ENCODE peak calls at places on chromosomes 3 and 15, in six cellular contexts. H, L, B, D, E and C are unnamed samples. For H3K9me3, the result is how much of the 10 kb centered on the place peaks cover.

GRCh38 chr3:177071496-177072156 is 125.7 kb downstream of the TBL1XR1 start:
- DNase-seq in E (no peak), H (no peak), B (no peak), L (no peak), D (no peak), C (peak)

GRCh38 chr3:184672335-184672734 is 39.5 kb downstream of the MAGEF1 start:
- DNase-seq in H (no peak), E (no peak), D (no peak), B (no peak), L (no peak), C (no peak)

GRCh38 chr15:88635343-88635742 is 3.5 kb upstream of the ISG20 start:
- DNase-seq in H (no peak), B (peak), L (no peak), D (no peak), E (peak), C (no peak)

GRCh38 chr15:69860921-69861320 is 236.8 kb downstream of the TLE3 start:
- DNase-seq in B (no peak), D (no peak), H (no peak), E (no peak), L (no peak), C (no peak)

GRCh38 chr15:67783303-67783702 is 42.0 kb upstream of the SKOR1 start:
- DNase-seq in B (peak), H (no peak), E (no peak), D (no peak), L (no peak), C (no peak)

GRCh38 chr15:69410290-69410874 is 3.8 kb upstream of the KIF23 start:
- DNase-seq in B (no peak), L (peak), E (no peak), H (peak), D (peak), C (no peak)

GRCh38 chr3:190696777-190697501 is 165.6 kb downstream of the GMNC start:
- DNase-seq in E (peak), D (peak), H (peak), L (peak), B (peak), C (peak)

GRCh38 chr15:29132110-29132420 is 137.6 kb downstream of the NSMCE3 start:
- DNase-seq in D (no peak), B (no peak), E (no peak), L (no peak), H (no peak), C (no peak)

GRCh38 chr15:88113909-88114308 is 142.6 kb downstream of the NTRK3 start:
- DNase-seq in D (no peak), B (no peak), H (peak), L (no peak), E (no peak), C (no peak)

GRCh38 chr15:69806287-69806915 is 291.3 kb downstream of the TLE3 start:
- DNase-seq in D (no peak), B (no peak), E (no peak), L (no peak), H (no peak), C (no peak)

GRCh38 chr3:134630506-134630905 is 20.3 kb downstream of the KY start:
- DNase-seq in L (peak), H (peak), B (no peak), E (no peak), D (no peak), C (no peak)

GRCh38 chr3:36486009-36486408 is 105.7 kb downstream of the STAC start:
- DNase-seq in D (no peak), L (no peak), B (no peak), H (no peak), E (no peak), C (no peak)

GRCh38 chr15:32878849-32879795 is 161.3 kb downstream of the GREM1 start:
- DNase-seq in L (no peak), E (peak), D (no peak), B (no peak), H (peak), C (no peak)

GRCh38 chr3:196721097-196721496 is 8.9 kb downstream of the PIGX start:
- DNase-seq in E (no peak), H (no peak), L (no peak), B (no peak), D (no peak), C (no peak)

GRCh38 chr15:96230557-96231181 is 99.8 kb upstream of the NR2F2 start:
- DNase-seq in D (no peak), L (peak), B (no peak), E (peak), H (peak), C (no peak)

GRCh38 chr15:35206060-35206675 is 121.1 kb upstream of the NANOGP8 start:
- DNase-seq in L (peak), D (peak), B (peak), H (no peak), E (peak), C (peak)

GRCh38 chr15:73991260-73991659 is 835 bp downstream of the STOML1 start:
- DNase-seq in H (peak), B (no peak), E (peak), D (peak), L (no peak), C (peak)

GRCh38 chr3:38323060-38323459 is 23.5 kb upstream of the XYLB start:
- DNase-seq in B (no peak), D (no peak), H (no peak), L (no peak), E (no peak), C (no peak)

GRCh38 chr3:36124118-36124796 is 256.0 kb upstream of the STAC start:
- DNase-seq in D (peak), B (peak), E (peak), H (peak), L (peak), C (peak)

GRCh38 chr3:141528837-141529236 is 42.0 kb downstream of the RASA2 start:
- DNase-seq in L (no peak), B (no peak), E (no peak), D (no peak), H (no peak), C (no peak)

GRCh38 chr15:38257676-38258075 is 5.0 kb downstream of the SPRED1 start:
- DNase-seq in B (no peak), D (no peak), H (no peak), L (no peak), E (no peak), C (no peak)

GRCh38 chr3:47359283-47359682 is 21.5 kb upstream of the PTPN23 start:
- DNase-seq in D (no peak), L (no peak), B (no peak), H (no peak), E (no peak), C (no peak)

GRCh38 chr3:23276913-23277658 is 74.0 kb downstream of the UBE2E2 start:
- DNase-seq in B (peak), H (no peak), L (no peak), E (no peak), D (no peak), C (no peak)

GRCh38 chr3:24129549-24129948 is 184.5 kb downstream of the NR1D2 start:
- DNase-seq in L (no peak), D (peak), B (no peak), E (no peak), H (no peak), C (no peak)

GRCh38 chr3:60594025-60594424 is 657.2 kb downstream of the FHIT start:
- DNase-seq in H (no peak), E (peak), L (peak), B (no peak), D (no peak), C (peak)

GRCh38 chr3:103906304-103906703 is 1460.4 kb upstream of the ALCAM start:
- DNase-seq in D (no peak), L (no peak), B (no peak), E (no peak), H (no peak), C (no peak)

GRCh38 chr15:62611002-62611401 is 431.5 kb upstream of the TPM1 start:
- DNase-seq in D (no peak), B (no peak), L (no peak), E (no peak), H (no peak), C (no peak)

GRCh38 chr3:113685956-113686721 is 10.3 kb downstream of the USF3 start:
- DNase-seq in H (peak), L (no peak), B (no peak), D (no peak), E (peak), C (peak)

GRCh38 chr15:59185725-59186124 is 20.9 kb upstream of the LDHAL6B start:
- DNase-seq in D (no peak), L (peak), E (no peak), B (no peak), H (peak), C (no peak)

GRCh38 chr3:67489816-67490215 is 164.6 kb downstream of the SUCLG2 start:
- DNase-seq in L (no peak), E (peak), D (no peak), B (no peak), H (peak), C (no peak)

GRCh38 chr3:115095236-115095635 is 51.9 kb downstream of the ZBTB20 start:
- DNase-seq in H (no peak), B (no peak), D (no peak), L (no peak), E (no peak), C (no peak)

GRCh38 chr3:115099115-115099884 is 47.8 kb downstream of the ZBTB20 start:
- DNase-seq in E (peak), L (no peak), B (no peak), D (no peak), H (peak), C (no peak)

GRCh38 chr3:115100806-115101205 is 46.3 kb downstream of the ZBTB20 start:
- DNase-seq in D (no peak), L (no peak), H (no peak), E (no peak), B (no peak), C (no peak)

GRCh38 chr3:115098354-115099073 is 48.6 kb downstream of the ZBTB20 start:
- DNase-seq in L (no peak), D (no peak), E (no peak), H (no peak), B (no peak), C (no peak)

DNA sequence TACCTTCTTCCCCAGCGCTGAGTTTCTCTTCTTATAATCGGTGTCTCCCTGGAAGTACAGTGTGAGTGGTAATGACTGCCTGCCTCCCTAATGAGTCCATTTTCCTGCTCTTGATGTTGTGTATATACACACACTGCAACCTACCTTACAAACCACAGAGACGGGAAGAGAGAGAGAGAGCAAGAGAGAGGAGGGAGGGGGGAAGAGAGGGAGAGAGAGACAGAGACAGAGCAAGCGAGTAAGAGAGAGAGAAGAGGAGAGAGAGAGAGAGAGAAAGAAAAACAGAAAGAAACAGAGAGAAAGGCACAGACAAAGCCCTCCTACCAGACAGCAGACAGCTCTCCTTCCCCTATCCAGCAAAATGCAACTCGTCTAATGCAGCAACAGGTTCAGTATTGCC is 46.9 kb downstream of the ZBTB20 start:
- DNase-seq in L (peak), D (peak), H (peak), E (peak), B (no peak), C (peak)
- H2AFZ ChIP-seq in L (peak), D (no peak), H (peak), E (peak), B (peak), C (peak)

GRCh38 chr15:56146756-56147155 is 96.9 kb downstream of the RFX7 start:
- DNase-seq in H (peak), D (no peak), E (peak), B (no peak), L (no peak), C (no peak)

GRCh38 chr15:56150204-56150603 is 93.5 kb downstream of the RFX7 start:
- DNase-seq in L (no peak), B (no peak), E (no peak), D (no peak), H (no peak), C (no peak)

GRCh38 chr15:56148099-56148498 is 95.6 kb downstream of the RFX7 start:
- DNase-seq in B (no peak), D (no peak), E (no peak), H (no peak), L (no peak), C (no peak)

GRCh38 chr15:56149071-56149470 is 94.6 kb downstream of the RFX7 start:
- DNase-seq in L (no peak), E (peak), H (peak), B (no peak), D (no peak), C (no peak)
- H3K9me3 ChIP-seq in L (under half), E (under half), H (under half), B (under half), D (under half), C (under half)

GRCh38 chr15:101618056-101618455 is 34.1 kb downstream of the TM2D3 start:
- DNase-seq in H (no peak), E (no peak), L (no peak), D (no peak), B (no peak), C (no peak)

GRCh38 chr15:101614761-101615160 is 37.4 kb downstream of the TM2D3 start:
- DNase-seq in D (no peak), B (no peak), E (no peak), L (no peak), H (no peak), C (no peak)

GRCh38 chr15:101615414-101615985 is 36.7 kb downstream of the TM2D3 start:
- DNase-seq in L (no peak), B (no peak), D (no peak), H (peak), E (no peak), C (no peak)

GRCh38 chr15:101617390-101617965 is 34.7 kb downstream of the TM2D3 start:
- DNase-seq in D (no peak), E (no peak), H (no peak), B (no peak), L (no peak), C (no peak)

GRCh38 chr15:101615986-101616848 is 36.0 kb downstream of the TM2D3 start:
- DNase-seq in H (peak), L (peak), D (peak), E (peak), B (no peak), C (peak)
- H2AFZ ChIP-seq in H (peak), L (peak), D (peak), E (peak), B (no peak), C (no peak)

GRCh38 chr15:27123808-27124207 is 152.8 kb downstream of the GABRG3 start:
- DNase-seq in H (peak), L (no peak), B (no peak), D (no peak), E (no peak), C (no peak)
- H3K9me3 ChIP-seq in H (under half), L (under half), B (under half), D (under half), E (under half), C (under half)

DNA sequence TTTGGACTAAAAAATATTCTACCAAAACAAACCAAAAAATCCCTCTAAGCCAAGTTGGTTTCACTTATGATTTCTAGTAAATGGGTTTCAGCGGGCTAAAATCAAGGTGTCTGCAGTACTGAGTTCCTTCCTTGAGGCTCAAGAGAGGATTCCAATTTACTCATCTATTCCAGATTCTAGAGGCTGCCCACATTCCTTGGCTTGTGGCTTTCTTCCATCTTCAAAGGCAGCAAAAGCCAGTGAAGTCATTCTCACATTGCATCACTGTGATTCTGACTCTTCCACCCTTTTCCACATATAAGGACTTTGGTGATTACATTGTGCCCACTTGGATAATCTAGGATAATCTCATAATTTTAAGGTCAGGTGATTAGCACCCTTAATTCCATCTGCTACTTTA is 48.1 kb downstream of the DPPA2 start:
- DNase-seq in B (no peak), E (no peak), H (peak), D (no peak), L (peak), C (no peak)
- H2AFZ ChIP-seq in B (no peak), E (no peak), H (no peak), D (no peak), L (no peak), C (no peak)

GRCh38 chr3:138642927-138643253 is 34.3 kb downstream of the FAIM start:
- DNase-seq in H (no peak), D (no peak), B (no peak), E (no peak), L (no peak), C (no peak)
- H3K9me3 ChIP-seq in H (under half), D (under half), B (under half), E (under half), L (under half), C (under half)

DNA sequence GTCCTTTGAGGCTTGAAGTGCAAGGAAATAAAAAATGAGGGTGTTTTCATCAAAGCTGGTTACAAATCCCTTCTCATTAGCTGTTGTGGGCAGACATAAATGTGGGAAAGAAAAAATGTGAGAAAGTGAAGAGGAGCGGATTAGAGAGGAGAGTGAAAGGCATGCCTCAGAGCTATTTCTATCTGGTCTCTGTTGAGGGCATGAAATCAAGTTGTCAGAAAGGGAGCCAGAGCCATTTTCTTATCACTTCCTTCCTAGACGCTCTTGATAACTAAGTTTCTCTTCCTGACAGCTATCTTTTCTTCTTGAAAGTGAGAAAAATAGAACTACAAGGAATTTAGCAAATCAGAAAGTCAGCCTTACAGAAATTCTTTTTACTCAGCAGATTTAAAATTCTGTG is 20.8 kb upstream of the CAPN3 start:
- DNase-seq in D (no peak), L (no peak), B (no peak), H (no peak), E (no peak), C (no peak)
- H2AFZ ChIP-seq in D (no peak), L (no peak), B (no peak), H (no peak), E (no peak), C (no peak)

GRCh38 chr3:43956945-43957344 is 266.2 kb downstream of the ABHD5 start:
- DNase-seq in H (no peak), E (no peak), D (no peak), L (no peak), B (no peak), C (no peak)
- H3K9me3 ChIP-seq in H (under half), E (under half), D (under half), L (under half), B (under half), C (under half)

DNA sequence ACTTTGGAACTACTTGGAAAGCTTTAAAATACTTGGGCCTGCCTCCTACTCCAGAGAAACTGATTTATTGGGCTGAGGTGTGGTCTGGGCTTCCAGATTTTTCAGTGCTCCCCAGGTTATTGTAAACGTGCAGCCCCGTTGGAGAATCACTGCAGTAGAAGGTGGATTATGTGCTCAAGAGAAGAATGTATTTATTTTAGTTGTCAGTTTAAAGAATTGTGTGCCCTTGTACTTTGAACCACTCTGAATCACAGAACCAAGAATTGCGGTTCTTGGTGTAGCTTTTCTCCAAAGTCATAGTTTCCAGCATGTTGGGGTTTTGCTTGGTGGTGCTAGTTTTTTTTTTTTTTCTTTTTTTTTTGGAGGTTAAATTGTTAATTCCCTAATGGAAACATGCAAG is 1.6 kb downstream of the TATDN2 start:
- DNase-seq in D (no peak), L (peak), H (peak), B (peak), E (peak), C (no peak)
- H2AFZ ChIP-seq in D (no peak), L (no peak), H (peak), B (peak), E (no peak), C (no peak)

DNA sequence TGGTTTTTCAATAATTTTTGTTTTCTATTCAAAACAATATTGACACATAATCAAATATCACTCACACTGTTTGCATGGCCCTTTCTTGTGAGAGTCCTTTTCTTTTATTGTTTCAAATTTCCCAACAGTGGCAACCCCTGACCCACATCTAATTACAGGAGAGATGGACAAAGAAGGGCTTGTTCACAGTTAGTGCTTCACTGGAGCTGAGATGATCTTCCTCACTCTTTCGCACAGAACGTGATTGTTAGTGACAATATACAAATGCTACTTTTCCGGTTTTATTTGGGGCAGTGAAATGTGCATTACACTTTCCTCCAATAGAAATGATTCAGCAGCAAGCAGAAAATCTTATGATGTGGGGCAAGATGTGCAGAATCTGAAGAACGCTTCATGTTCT is 38.6 kb upstream of the TTC14 start:
- DNase-seq in H (no peak), D (no peak), L (no peak), B (no peak), E (no peak), C (no peak)
- H3K9me3 ChIP-seq in H (under half), D (under half), L (under half), B (under half), E (under half), C (under half)